ENCODE peak calls at places on chromosome 1, in eight cellular contexts. Q, H, T, V, J, G, N and X are unnamed samples.

GRCh38 chr1:45640293-45640692 is 16.4 kb upstream of the CCDC17 start:
- DNase-seq in Q (no peak), H (no peak), T (no peak), V (no peak), J (no peak), G (no peak), N (no peak), X (no peak)

GRCh38 chr1:100713636-100714035 is 5.9 kb upstream of the VCAM1 start:
- DNase-seq in Q (no peak), H (no peak), T (no peak), V (no peak), J (no peak), G (no peak), N (no peak), X (no peak)

GRCh38 chr1:180168786-180169640 is 14.3 kb downstream of the QSOX1 start:
- DNase-seq in Q (peak; percentile 57), H (no peak), T (peak; percentile 13), V (peak; percentile 77), J (peak; percentile 51), G (no peak), N (peak; percentile 87), X (no peak)

GRCh38 chr1:219027161-219027673 is 146.5 kb upstream of the LYPLAL1 start:
- DNase-seq in Q (no peak), H (no peak), T (no peak), V (no peak), J (no peak), G (no peak), N (no peak), X (no peak)

GRCh38 chr1:151626740-151627139 is 14.9 kb downstream of the SNX27 start:
- DNase-seq in Q (no peak), H (no peak), T (no peak), V (no peak), J (no peak), G (no peak), N (no peak), X (no peak)

GRCh38 chr1:6962956-6963915 is 178.0 kb downstream of the CAMTA1 start:
- DNase-seq in Q (peak; percentile 95), H (peak; percentile 49), T (peak; percentile 51), V (peak; percentile 63), J (peak; percentile 51), G (peak; percentile 63), N (peak; percentile 47), X (peak; percentile 64)

GRCh38 chr1:168368131-168368530 is 87.5 kb downstream of the TBX19 start:
- DNase-seq in Q (no peak), H (no peak), T (no peak), V (no peak), J (no peak), G (no peak), N (no peak), X (no peak)

GRCh38 chr1:25556791-25557476 is 13.5 kb downstream of the LDLRAP1 start:
- DNase-seq in Q (no peak), H (no peak), T (no peak), V (no peak), J (no peak), G (no peak), N (peak; percentile 45), X (no peak)

GRCh38 chr1:87024936-87025537 is 110.6 kb downstream of the HS2ST1 start:
- DNase-seq in Q (no peak), H (no peak), T (no peak), V (no peak), J (no peak), G (no peak), N (no peak), X (no peak)

GRCh38 chr1:165162671-165163241 is 193.8 kb downstream of the LMX1A start:
- DNase-seq in Q (peak; percentile 22), H (no peak), T (no peak), V (no peak), J (no peak), G (no peak), N (peak; percentile 20), X (no peak)

GRCh38 chr1:18047122-18047521 is 60.5 kb upstream of the IGSF21 start:
- DNase-seq in Q (no peak), H (no peak), T (no peak), V (no peak), J (no peak), G (no peak), N (no peak), X (no peak)

GRCh38 chr1:216700779-216701178 is 22.4 kb downstream of the ESRRG start:
- DNase-seq in Q (no peak), H (no peak), T (no peak), V (no peak), J (no peak), G (no peak), N (no peak), X (no peak)

GRCh38 chr1:180167721-180168467 is 13.2 kb downstream of the QSOX1 start:
- DNase-seq in Q (no peak), H (no peak), T (peak; percentile 13), V (peak; percentile 88), J (peak; percentile 86), G (no peak), N (peak; percentile 90), X (no peak)

GRCh38 chr1:156025873-156026272 is 5.1 kb upstream of the SSR2 start:
- DNase-seq in Q (peak; percentile 46), H (no peak), T (no peak), V (peak; percentile 72), J (peak; percentile 50), G (no peak), N (peak; percentile 62), X (no peak)

GRCh38 chr1:212915245-212916091 is 34.9 kb upstream of the VASH2 start:
- DNase-seq in Q (peak; percentile 60), H (no peak), T (peak; percentile 59), V (no peak), J (no peak), G (peak; percentile 19), N (peak; percentile 23), X (peak; percentile 83)

GRCh38 chr1:44620072-44620471 is 54.2 kb downstream of the TMEM53 start:
- DNase-seq in Q (no peak), H (no peak), T (no peak), V (no peak), J (no peak), G (no peak), N (no peak), X (no peak)

GRCh38 chr1:206949208-206949607 is 2.9 kb upstream of the PIGR start:
- DNase-seq in Q (no peak), H (no peak), T (no peak), V (no peak), J (no peak), G (no peak), N (no peak), X (no peak)

GRCh38 chr1:238252033-238252802 is 361.5 kb upstream of the ZP4 start:
- DNase-seq in Q (peak; percentile 78), H (no peak), T (peak; percentile 14), V (peak; percentile 68), J (peak; percentile 40), G (no peak), N (peak; percentile 80), X (no peak)

GRCh38 chr1:41673355-41673754 is 188.9 kb upstream of the EDN2 start:
- DNase-seq in Q (no peak), H (no peak), T (no peak), V (no peak), J (no peak), G (no peak), N (no peak), X (no peak)

GRCh38 chr1:152941037-152941700 is 5.8 kb upstream of the SPRR5 start:
- DNase-seq in Q (no peak), H (no peak), T (no peak), V (no peak), J (no peak), G (no peak), N (no peak), X (no peak)

GRCh38 chr1:173205146-173206051 is 1.7 kb downstream of the TNFSF4 start:
- DNase-seq in Q (peak; percentile 26), H (no peak), T (peak; percentile 18), V (no peak), J (no peak), G (peak; percentile 53), N (peak; percentile 44), X (no peak)

GRCh38 chr1:172414331-172414730 is 6.2 kb upstream of the C1orf105 start:
- DNase-seq in Q (no peak), H (no peak), T (no peak), V (no peak), J (no peak), G (no peak), N (no peak), X (no peak)

DNA sequence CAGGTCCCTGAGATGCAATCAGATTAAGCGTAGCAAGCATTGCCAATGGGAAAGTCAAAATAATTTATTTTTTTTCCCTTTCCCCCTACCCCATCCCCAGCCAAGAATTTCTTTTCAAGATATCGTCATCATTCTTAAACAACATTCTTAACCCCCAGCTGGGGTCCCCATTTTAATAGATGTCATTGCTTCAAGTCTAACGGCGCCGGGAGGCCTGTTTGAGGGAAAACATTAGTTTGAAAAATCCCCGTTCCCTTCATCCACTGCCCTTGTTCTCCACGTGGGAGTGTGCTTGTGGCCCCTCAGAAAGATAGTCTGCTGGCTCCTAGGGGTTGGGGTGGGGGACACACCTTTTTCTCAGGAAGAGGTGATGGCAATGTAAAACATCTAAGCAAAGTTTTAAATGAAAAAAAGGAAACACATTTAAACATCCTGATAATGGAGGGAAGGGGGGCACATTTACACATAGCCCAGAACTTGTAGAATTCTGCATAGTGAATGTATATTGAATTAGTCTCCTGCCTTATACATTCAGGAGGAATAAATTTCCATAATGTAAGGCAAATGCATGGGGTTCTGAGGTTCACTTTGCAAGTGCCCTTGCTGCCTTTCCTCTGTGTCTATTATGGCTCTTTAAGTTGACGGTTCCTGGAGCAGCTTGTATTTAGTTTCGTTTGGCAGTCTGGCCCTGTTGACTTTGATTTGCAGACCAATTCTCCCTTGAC is 6.8 kb downstream of the TRNP1 start:
- DNase-seq in Q (no peak), H (no peak), T (no peak), V (no peak), J (no peak), G (no peak), N (no peak), X (no peak)
- H3K4me1 ChIP-seq in Q (peaks cover 32% of the 10 kb centered on the region), H (peaks cover 4% of the 10 kb centered on the region), T (peaks cover 9% of the 10 kb centered on the region), V (peaks cover 21% of the 10 kb centered on the region), J (peaks cover 8% of the 10 kb centered on the region), G (peaks cover 17% of the 10 kb centered on the region), N (peaks cover 81% of the 10 kb centered on the region), X (peaks cover 86% of the 10 kb centered on the region)

GRCh38 chr1:228163776-228164534 is 1.6 kb upstream of the IBA57 start:
- DNase-seq in Q (no peak), H (no peak), T (no peak), V (no peak), J (no peak), G (no peak), N (no peak), X (no peak)
- H3K4me1 ChIP-seq in Q (peaks cover 16% of the 10 kb centered on the region), H (peaks cover 26% of the 10 kb centered on the region), T (no peaks in the 10 kb centered on the region), V (no peaks in the 10 kb centered on the region), J (peaks cover 19% of the 10 kb centered on the region), G (peaks cover 14% of the 10 kb centered on the region), N (peaks cover 28% of the 10 kb centered on the region), X (peaks cover 3% of the 10 kb centered on the region)

GRCh38 chr1:162136760-162137537 is 67.5 kb downstream of the NOS1AP start:
- DNase-seq in Q (no peak), H (no peak), T (no peak), V (no peak), J (no peak), G (no peak), N (no peak), X (no peak)
- H3K4me1 ChIP-seq in Q (no peaks in the 10 kb centered on the region), H (no peaks in the 10 kb centered on the region), T (no peaks in the 10 kb centered on the region), V (peaks cover 3% of the 10 kb centered on the region), J (peaks cover 8% of the 10 kb centered on the region), G (no peaks in the 10 kb centered on the region), N (peaks cover 16% of the 10 kb centered on the region), X (no peaks in the 10 kb centered on the region)

DNA sequence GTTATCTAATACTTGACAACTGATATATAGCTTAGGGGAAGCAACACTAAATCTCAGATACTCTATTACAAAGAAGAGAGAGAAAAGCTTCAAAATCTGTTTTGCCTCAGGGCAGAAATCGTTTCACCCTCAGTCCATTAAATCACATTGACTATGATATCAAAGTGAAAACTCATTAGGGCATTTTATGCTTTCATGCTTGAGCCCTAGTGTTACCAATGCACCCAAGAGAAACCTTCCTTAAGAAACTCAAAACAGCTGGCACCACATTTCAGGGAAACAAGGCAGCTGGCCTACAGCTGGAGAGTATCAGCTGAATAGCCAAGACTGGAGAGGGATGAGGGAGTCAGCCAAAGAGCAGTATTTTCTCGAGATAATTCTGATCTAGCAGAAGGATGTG is 14.9 kb downstream of the COLGALT2 start:
- DNase-seq in Q (no peak), H (no peak), T (peak; percentile 31), V (peak; percentile 53), J (no peak), G (peak; percentile 25), N (peak; percentile 68), X (no peak)
- H3K4me1 ChIP-seq in Q (peaks cover 4% of the 10 kb centered on the region), H (no peaks in the 10 kb centered on the region), T (no peaks in the 10 kb centered on the region), V (peaks cover 17% of the 10 kb centered on the region), J (peaks cover 1% of the 10 kb centered on the region), G (peaks cover 2% of the 10 kb centered on the region), N (peaks cover 31% of the 10 kb centered on the region), X (no peaks in the 10 kb centered on the region)